ENCODE peak calls at places on chromosome 3, in six cellular contexts. One of them, this sample, is unnamed.

GRCh38 chr3:33377489-33377888 is 62.7 kb downstream of the UBP1 start:
- DNase-seq in HFFc6: no peak
- DNase-seq in RWPE1: no peak
- DNase-seq in endothelial cell: no peak
- DNase-seq in fibroblast of the aortic adventitia: no peak
- DNase-seq in sigmoid colon: no peak
- DNase-seq in this sample: no peak

GRCh38 chr3:46705022-46705530 is 3.9 kb downstream of the TMIE start:
- DNase-seq in HFFc6: peak
- DNase-seq in RWPE1: peak
- DNase-seq in endothelial cell: peak
- DNase-seq in fibroblast of the aortic adventitia: peak
- DNase-seq in sigmoid colon: peak
- DNase-seq in this sample: peak

GRCh38 chr3:190430906-190431305 is 18.8 kb downstream of the TMEM207 start:
- DNase-seq in HFFc6: no peak
- DNase-seq in RWPE1: no peak
- DNase-seq in endothelial cell: no peak
- DNase-seq in fibroblast of the aortic adventitia: no peak
- DNase-seq in sigmoid colon: no peak
- DNase-seq in this sample: no peak

GRCh38 chr3:197714251-197714650 is 22.5 kb downstream of the RUBCN start:
- DNase-seq in HFFc6: no peak
- DNase-seq in RWPE1: no peak
- DNase-seq in endothelial cell: no peak
- DNase-seq in fibroblast of the aortic adventitia: no peak
- DNase-seq in sigmoid colon: no peak
- DNase-seq in this sample: no peak

GRCh38 chr3:142863965-142864924 is 24.6 kb downstream of the PCOLCE2 start:
- DNase-seq in HFFc6: no peak
- DNase-seq in RWPE1: no peak
- DNase-seq in endothelial cell: no peak
- DNase-seq in fibroblast of the aortic adventitia: no peak
- DNase-seq in sigmoid colon: no peak
- DNase-seq in this sample: no peak

GRCh38 chr3:31847760-31848159 is 133.3 kb downstream of the OSBPL10 start:
- DNase-seq in HFFc6: no peak
- DNase-seq in RWPE1: no peak
- DNase-seq in endothelial cell: no peak
- DNase-seq in fibroblast of the aortic adventitia: no peak
- DNase-seq in sigmoid colon: no peak
- DNase-seq in this sample: no peak

GRCh38 chr3:90011136-90011535 is 903.7 kb downstream of the EPHA3 start:
- DNase-seq in HFFc6: no peak
- DNase-seq in RWPE1: no peak
- DNase-seq in endothelial cell: no peak
- DNase-seq in fibroblast of the aortic adventitia: peak
- DNase-seq in sigmoid colon: no peak
- DNase-seq in this sample: no peak

GRCh38 chr3:60010778-60011177 is 961.0 kb upstream of the CFAP20DC start:
- DNase-seq in HFFc6: no peak
- DNase-seq in RWPE1: no peak
- DNase-seq in endothelial cell: no peak
- DNase-seq in fibroblast of the aortic adventitia: no peak
- DNase-seq in sigmoid colon: no peak
- DNase-seq in this sample: no peak

GRCh38 chr3:39428745-39429201 is 22.3 kb downstream of the RPSA start:
- DNase-seq in HFFc6: no peak
- DNase-seq in RWPE1: no peak
- DNase-seq in endothelial cell: no peak
- DNase-seq in fibroblast of the aortic adventitia: no peak
- DNase-seq in sigmoid colon: no peak
- DNase-seq in this sample: no peak

GRCh38 chr3:120506076-120506827 is 55.5 kb upstream of the FSTL1 start:
- DNase-seq in HFFc6: peak
- DNase-seq in RWPE1: no peak
- DNase-seq in endothelial cell: no peak
- DNase-seq in fibroblast of the aortic adventitia: peak
- DNase-seq in sigmoid colon: no peak
- DNase-seq in this sample: no peak

GRCh38 chr3:15820911-15821310 is 23.1 kb upstream of the ANKRD28 start:
- DNase-seq in HFFc6: no peak
- DNase-seq in RWPE1: no peak
- DNase-seq in endothelial cell: no peak
- DNase-seq in fibroblast of the aortic adventitia: no peak
- DNase-seq in sigmoid colon: no peak
- DNase-seq in this sample: no peak

GRCh38 chr3:167032267-167032876 is 347.7 kb downstream of the ZBBX start:
- DNase-seq in HFFc6: peak
- DNase-seq in RWPE1: peak
- DNase-seq in endothelial cell: peak
- DNase-seq in fibroblast of the aortic adventitia: peak
- DNase-seq in sigmoid colon: no peak
- DNase-seq in this sample: no peak

GRCh38 chr3:69385723-69386483 is at the start of gene FRMD4B:
- DNase-seq in HFFc6: no peak
- DNase-seq in RWPE1: no peak
- DNase-seq in endothelial cell: peak
- DNase-seq in fibroblast of the aortic adventitia: no peak
- DNase-seq in sigmoid colon: peak
- DNase-seq in this sample: no peak

GRCh38 chr3:4856564-4856963 is 122.7 kb upstream of the BHLHE40 start:
- DNase-seq in HFFc6: no peak
- DNase-seq in RWPE1: no peak
- DNase-seq in endothelial cell: no peak
- DNase-seq in fibroblast of the aortic adventitia: no peak
- DNase-seq in sigmoid colon: no peak
- DNase-seq in this sample: no peak

GRCh38 chr3:125403789-125404188 is 28.7 kb upstream of the ZNF148 start:
- DNase-seq in HFFc6: peak
- DNase-seq in RWPE1: no peak
- DNase-seq in endothelial cell: no peak
- DNase-seq in fibroblast of the aortic adventitia: peak
- DNase-seq in sigmoid colon: no peak
- DNase-seq in this sample: no peak
- TF ChIP-seq CTCF in HFFc6: peak
- TF ChIP-seq CTCF in RWPE1: no peak
- TF ChIP-seq CTCF in endothelial cell: no peak
- TF ChIP-seq CTCF in fibroblast of the aortic adventitia: no peak
- TF ChIP-seq CTCF in sigmoid colon: no peak
- TF ChIP-seq CTCF in this sample: no peak

GRCh38 chr3:67526246-67526645 is 128.2 kb downstream of the SUCLG2 start:
- DNase-seq in HFFc6: peak
- DNase-seq in RWPE1: peak
- DNase-seq in endothelial cell: no peak
- DNase-seq in fibroblast of the aortic adventitia: peak
- DNase-seq in sigmoid colon: no peak
- DNase-seq in this sample: peak

GRCh38 chr3:67534594-67534993 is 119.8 kb downstream of the SUCLG2 start:
- DNase-seq in HFFc6: no peak
- DNase-seq in RWPE1: no peak
- DNase-seq in endothelial cell: no peak
- DNase-seq in fibroblast of the aortic adventitia: no peak
- DNase-seq in sigmoid colon: no peak
- DNase-seq in this sample: no peak

GRCh38 chr3:67529915-67530314 is 124.5 kb downstream of the SUCLG2 start:
- DNase-seq in HFFc6: no peak
- DNase-seq in RWPE1: no peak
- DNase-seq in endothelial cell: no peak
- DNase-seq in fibroblast of the aortic adventitia: no peak
- DNase-seq in sigmoid colon: no peak
- DNase-seq in this sample: no peak

GRCh38 chr3:67531149-67532101 is 123.0 kb downstream of the SUCLG2 start:
- DNase-seq in HFFc6: peak
- DNase-seq in RWPE1: no peak
- DNase-seq in endothelial cell: no peak
- DNase-seq in fibroblast of the aortic adventitia: no peak
- DNase-seq in sigmoid colon: no peak
- DNase-seq in this sample: no peak

DNA sequence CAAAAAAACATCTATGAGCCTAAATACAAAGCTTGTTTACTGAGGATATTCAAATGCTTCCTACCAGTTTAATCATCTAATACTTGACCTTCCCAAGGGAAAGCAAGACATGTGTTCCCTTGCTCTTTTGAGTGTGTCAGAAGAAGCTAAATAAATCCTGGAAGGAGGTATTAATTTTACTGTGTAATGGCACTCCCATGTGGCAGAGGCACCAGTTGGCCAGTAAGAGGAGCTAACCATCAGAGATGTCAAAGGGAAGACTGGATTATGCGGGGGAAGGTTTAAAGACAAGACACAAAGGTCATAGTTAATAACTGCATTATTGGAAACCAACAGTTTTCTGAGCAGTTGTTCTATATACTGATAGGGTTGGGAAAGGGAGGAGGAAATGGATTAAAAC is 125.1 kb downstream of the SUCLG2 start:
- DNase-seq in HFFc6: no peak
- DNase-seq in RWPE1: no peak
- DNase-seq in endothelial cell: no peak
- DNase-seq in fibroblast of the aortic adventitia: no peak
- DNase-seq in sigmoid colon: no peak
- DNase-seq in this sample: no peak
- TF ChIP-seq CTCF in HFFc6: peak
- TF ChIP-seq CTCF in RWPE1: no peak
- TF ChIP-seq CTCF in endothelial cell: no peak
- TF ChIP-seq CTCF in fibroblast of the aortic adventitia: no peak
- TF ChIP-seq CTCF in sigmoid colon: no peak
- TF ChIP-seq CTCF in this sample: no peak

GRCh38 chr3:13879946-13880810 is at the start of gene WNT7A:
- DNase-seq in HFFc6: no peak
- DNase-seq in RWPE1: peak
- DNase-seq in endothelial cell: peak
- DNase-seq in fibroblast of the aortic adventitia: no peak
- DNase-seq in sigmoid colon: peak
- DNase-seq in this sample: no peak
- TF ChIP-seq CTCF in HFFc6: peak
- TF ChIP-seq CTCF in RWPE1: peak
- TF ChIP-seq CTCF in endothelial cell: peak
- TF ChIP-seq CTCF in fibroblast of the aortic adventitia: peak
- TF ChIP-seq CTCF in sigmoid colon: no peak
- TF ChIP-seq CTCF in this sample: peak

GRCh38 chr3:131503328-131503650 is 518 bp upstream of the MRPL3 start:
- DNase-seq in HFFc6: no peak
- DNase-seq in RWPE1: no peak
- DNase-seq in endothelial cell: no peak
- DNase-seq in fibroblast of the aortic adventitia: peak
- DNase-seq in sigmoid colon: no peak
- DNase-seq in this sample: peak

GRCh38 chr3:131501949-131502348 is 822 bp downstream of the MRPL3 start:
- DNase-seq in HFFc6: no peak
- DNase-seq in RWPE1: peak
- DNase-seq in endothelial cell: no peak
- DNase-seq in fibroblast of the aortic adventitia: peak
- DNase-seq in sigmoid colon: no peak
- DNase-seq in this sample: no peak

DNA sequence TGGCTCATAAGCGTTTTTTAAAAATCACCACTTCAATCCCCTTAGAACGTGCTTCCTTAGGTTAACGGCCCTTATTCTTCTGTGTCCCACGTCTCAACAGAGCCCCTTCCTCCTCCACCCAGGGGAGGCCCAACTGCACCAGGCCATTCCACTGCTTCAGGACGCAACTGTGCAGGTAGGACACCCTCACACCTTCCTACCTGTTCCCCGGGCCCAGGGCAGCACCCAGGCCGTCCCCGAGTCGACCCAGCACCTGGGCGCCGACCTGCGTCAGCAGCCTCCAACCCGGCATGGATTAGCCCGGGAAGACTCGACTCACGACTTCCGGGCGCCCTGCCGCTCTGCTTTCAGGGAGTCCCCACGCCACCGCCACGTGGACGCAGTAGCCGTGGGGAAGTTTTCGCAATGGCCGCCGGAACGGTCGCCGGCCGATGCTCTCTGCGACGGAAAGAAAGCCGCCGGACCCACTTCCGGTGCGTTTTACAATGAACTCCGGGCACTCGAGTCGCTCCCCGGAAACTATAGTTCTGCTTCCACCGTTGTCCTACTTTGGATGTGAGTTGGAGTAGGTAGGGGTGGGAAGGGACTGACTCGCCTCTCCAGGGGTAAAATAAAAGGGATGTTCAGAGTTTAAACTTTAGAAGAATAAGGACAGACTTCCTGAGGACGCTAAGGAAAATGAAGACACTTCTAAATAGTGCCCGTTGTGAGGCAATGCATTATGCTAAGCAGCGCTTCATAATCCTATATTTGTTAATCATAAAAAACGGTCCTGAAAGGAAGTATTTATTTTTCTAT is at the start of gene MRPL3:
- DNase-seq in HFFc6: peak
- DNase-seq in RWPE1: peak
- DNase-seq in endothelial cell: peak
- DNase-seq in fibroblast of the aortic adventitia: peak
- DNase-seq in sigmoid colon: peak
- DNase-seq in this sample: peak
- TF ChIP-seq CTCF in HFFc6: no peak
- TF ChIP-seq CTCF in RWPE1: no peak
- TF ChIP-seq CTCF in endothelial cell: no peak
- TF ChIP-seq CTCF in fibroblast of the aortic adventitia: no peak
- TF ChIP-seq CTCF in sigmoid colon: no peak
- TF ChIP-seq CTCF in this sample: no peak

GRCh38 chr3:169403855-169404254 is 259.7 kb downstream of the MECOM start:
- DNase-seq in HFFc6: no peak
- DNase-seq in RWPE1: no peak
- DNase-seq in endothelial cell: no peak
- DNase-seq in fibroblast of the aortic adventitia: peak
- DNase-seq in sigmoid colon: no peak
- DNase-seq in this sample: no peak

GRCh38 chr3:169402667-169403360 is 260.7 kb downstream of the MECOM start:
- DNase-seq in HFFc6: no peak
- DNase-seq in RWPE1: no peak
- DNase-seq in endothelial cell: no peak
- DNase-seq in fibroblast of the aortic adventitia: no peak
- DNase-seq in sigmoid colon: no peak
- DNase-seq in this sample: no peak

GRCh38 chr3:169399068-169399467 is 264.4 kb downstream of the MECOM start:
- DNase-seq in HFFc6: no peak
- DNase-seq in RWPE1: no peak
- DNase-seq in endothelial cell: no peak
- DNase-seq in fibroblast of the aortic adventitia: no peak
- DNase-seq in sigmoid colon: no peak
- DNase-seq in this sample: no peak

GRCh38 chr3:169400874-169401273 is 262.6 kb downstream of the MECOM start:
- DNase-seq in HFFc6: no peak
- DNase-seq in RWPE1: no peak
- DNase-seq in endothelial cell: no peak
- DNase-seq in fibroblast of the aortic adventitia: no peak
- DNase-seq in sigmoid colon: no peak
- DNase-seq in this sample: no peak

GRCh38 chr3:169400205-169400604 is 263.3 kb downstream of the MECOM start:
- DNase-seq in HFFc6: no peak
- DNase-seq in RWPE1: no peak
- DNase-seq in endothelial cell: no peak
- DNase-seq in fibroblast of the aortic adventitia: no peak
- DNase-seq in sigmoid colon: no peak
- DNase-seq in this sample: no peak
- TF ChIP-seq CTCF in HFFc6: no peak
- TF ChIP-seq CTCF in RWPE1: no peak
- TF ChIP-seq CTCF in endothelial cell: no peak
- TF ChIP-seq CTCF in fibroblast of the aortic adventitia: no peak
- TF ChIP-seq CTCF in sigmoid colon: no peak
- TF ChIP-seq CTCF in this sample: no peak